ENCODE peak calls at places on chromosomes 11 and 22, in six cellular contexts. V is heart right ventricle, X is GM23338, G is HCT116, I is MM.1S, D is ovary. J is an unnamed sample. For H3K36me3, the result is how much of the 10 kb centered on the place peaks cover.

GRCh38 chr22:21666786-21667185 is 974 bp downstream of the PPIL2 start:
- DNase-seq in V (no peak), X (peak), G (no peak), I (no peak), D (no peak), J (no peak)

GRCh38 chr11:64971421-64972233 is at the start of gene MAJIN:
- DNase-seq in V (peak), X (peak), G (no peak), I (no peak), D (peak), J (peak)

GRCh38 chr11:55726715-55727324 is 46.4 kb upstream of the OR5D13 start:
- DNase-seq in V (no peak), X (peak), G (no peak), I (peak), D (no peak), J (no peak)

GRCh38 chr11:76233936-76234703 is 27.8 kb upstream of the WNT11 start:
- DNase-seq in V (peak), X (peak), G (no peak), I (peak), D (peak), J (peak)

GRCh38 chr11:61700221-61700620 is 20.0 kb downstream of the DAGLA start:
- DNase-seq in V (no peak), X (no peak), G (peak), I (no peak), D (no peak), J (no peak)

GRCh38 chr22:46123694-46124382 is 26.5 kb upstream of the PPARA start:
- DNase-seq in V (no peak), X (no peak), G (no peak), I (no peak), D (no peak), J (no peak)

GRCh38 chr11:16809901-16810668 is 71.6 kb downstream of the C11orf58 start:
- DNase-seq in V (peak), X (no peak), G (no peak), I (no peak), D (no peak), J (peak)

GRCh38 chr22:49112176-49112575 is 715.5 kb downstream of the BRD1 start:
- DNase-seq in V (no peak), X (no peak), G (no peak), I (no peak), D (no peak), J (no peak)

GRCh38 chr22:41286639-41287091 is 678 bp upstream of the RANGAP1 start:
- DNase-seq in V (no peak), X (no peak), G (no peak), I (no peak), D (no peak), J (no peak)

GRCh38 chr11:3808846-3809623 is 675 bp downstream of the PGAP2 start:
- DNase-seq in V (no peak), X (peak), G (peak), I (peak), D (no peak), J (peak)

GRCh38 chr11:47766363-47767227 is 546 bp downstream of the FNBP4 start:
- DNase-seq in V (peak), X (peak), G (no peak), I (peak), D (peak), J (peak)

GRCh38 chr11:38791346-38791961 is 2193.4 kb upstream of the RAG2 start:
- DNase-seq in V (peak), X (peak), G (peak), I (peak), D (no peak), J (no peak)

GRCh38 chr22:47366026-47366767 is 603.7 kb downstream of the TBC1D22A start:
- DNase-seq in V (no peak), X (no peak), G (no peak), I (no peak), D (no peak), J (no peak)

GRCh38 chr11:88213406-88213805 is 38.2 kb upstream of the RAB38 start:
- DNase-seq in V (no peak), X (no peak), G (no peak), I (no peak), D (no peak), J (no peak)

GRCh38 chr11:73288197-73288872 is 16.2 kb downstream of the P2RY6 start:
- DNase-seq in V (no peak), X (no peak), G (no peak), I (no peak), D (no peak), J (no peak)

GRCh38 chr22:28907311-28908008 is 24.1 kb downstream of the ZNRF3 start:
- DNase-seq in V (no peak), X (no peak), G (no peak), I (no peak), D (no peak), J (no peak)

GRCh38 chr22:41876275-41876674 is 38.6 kb downstream of the SHISA8 start:
- DNase-seq in V (no peak), X (no peak), G (no peak), I (no peak), D (no peak), J (no peak)

GRCh38 chr22:25845985-25846745 is 104.2 kb downstream of the MYO18B start:
- DNase-seq in V (no peak), X (no peak), G (no peak), I (no peak), D (no peak), J (no peak)

GRCh38 chr22:48955351-48956311 is 872.0 kb downstream of the BRD1 start:
- DNase-seq in V (no peak), X (no peak), G (no peak), I (no peak), D (no peak), J (no peak)

DNA sequence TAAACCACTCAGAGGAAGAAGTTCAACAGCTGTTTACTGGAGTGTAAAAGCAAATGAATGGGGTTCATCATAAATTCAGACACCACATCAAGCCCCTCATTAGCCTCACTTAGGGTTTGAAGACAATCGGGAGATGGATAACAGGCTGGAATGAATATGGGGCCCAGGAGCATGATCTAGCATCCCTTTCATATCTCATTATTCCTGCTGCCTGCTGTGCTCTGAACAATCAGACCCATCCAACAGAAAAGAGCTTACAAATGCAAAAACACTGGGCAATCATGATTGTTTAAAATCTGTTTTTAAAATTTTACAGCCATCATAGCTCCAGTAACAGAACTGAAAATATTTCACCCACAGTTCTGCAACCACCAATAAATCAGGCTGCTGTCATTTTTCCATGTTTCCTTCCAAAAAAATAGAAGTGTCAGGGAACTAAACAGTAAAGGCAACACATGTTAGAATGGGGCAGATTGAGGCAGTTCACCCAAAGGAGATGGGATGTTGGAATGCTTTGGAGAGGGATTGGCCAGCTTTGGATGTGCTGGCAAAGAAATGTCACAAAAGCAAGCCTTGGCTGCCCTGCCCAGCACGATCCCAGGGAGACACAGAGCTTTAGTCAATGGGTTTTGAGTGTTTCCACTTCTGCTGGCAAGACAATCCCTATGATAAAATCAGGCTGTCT is 47.8 kb upstream of the BMAL1 start:
- DNase-seq in V (no peak), X (no peak), G (no peak), I (no peak), D (no peak), J (no peak)
- H3K27ac ChIP-seq in V (no peak), X (no peak), G (no peak), I (no peak), D (no peak), J (no peak)

GRCh38 chr11:121514998-121515671 is 62.4 kb upstream of the SORL1-AS1 start:
- DNase-seq in V (no peak), X (no peak), G (no peak), I (no peak), D (no peak), J (no peak)

GRCh38 chr11:121520243-121521144 is 67.7 kb upstream of the SORL1-AS1 start:
- DNase-seq in V (no peak), X (no peak), G (no peak), I (no peak), D (no peak), J (no peak)

GRCh38 chr11:121514401-121514981 is 61.7 kb upstream of the SORL1-AS1 start:
- DNase-seq in V (no peak), X (no peak), G (no peak), I (no peak), D (no peak), J (no peak)

GRCh38 chr11:121521145-121522042 is 68.6 kb upstream of the SORL1-AS1 start:
- DNase-seq in V (no peak), X (no peak), G (no peak), I (no peak), D (no peak), J (no peak)

GRCh38 chr11:121517996-121518395 is 65.2 kb upstream of the SORL1-AS1 start:
- DNase-seq in V (no peak), X (no peak), G (no peak), I (no peak), D (no peak), J (no peak)
- H3K36me3 ChIP-seq in V (under half), X (under half), G (under half), I (under half), D (under half), J (under half)

DNA sequence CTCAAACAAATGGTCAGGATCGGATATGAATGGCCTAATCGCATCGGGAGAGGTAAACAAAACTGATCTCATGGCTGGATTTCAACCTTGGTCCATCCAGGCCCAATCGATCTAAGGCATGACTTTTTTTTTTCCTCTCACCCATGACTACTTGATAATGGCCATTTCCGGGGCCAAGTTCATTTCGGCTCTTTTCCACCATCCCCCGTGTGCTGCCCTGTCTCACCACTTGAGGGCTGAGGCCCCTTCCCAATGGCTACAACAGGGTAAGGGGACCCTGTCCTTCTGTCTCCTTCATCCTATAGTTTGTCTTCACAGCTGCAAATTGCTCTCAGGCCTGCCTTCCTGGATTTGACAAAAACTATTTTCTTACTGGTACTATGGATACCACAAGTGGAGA is 26.7 kb downstream of the GRAP2 start:
- DNase-seq in V (no peak), X (peak), G (no peak), I (no peak), D (no peak), J (no peak)
- TF ChIP-seq CTCF in V (no peak), X (peak), G (peak), I (no peak), D (no peak), J (no peak)

DNA sequence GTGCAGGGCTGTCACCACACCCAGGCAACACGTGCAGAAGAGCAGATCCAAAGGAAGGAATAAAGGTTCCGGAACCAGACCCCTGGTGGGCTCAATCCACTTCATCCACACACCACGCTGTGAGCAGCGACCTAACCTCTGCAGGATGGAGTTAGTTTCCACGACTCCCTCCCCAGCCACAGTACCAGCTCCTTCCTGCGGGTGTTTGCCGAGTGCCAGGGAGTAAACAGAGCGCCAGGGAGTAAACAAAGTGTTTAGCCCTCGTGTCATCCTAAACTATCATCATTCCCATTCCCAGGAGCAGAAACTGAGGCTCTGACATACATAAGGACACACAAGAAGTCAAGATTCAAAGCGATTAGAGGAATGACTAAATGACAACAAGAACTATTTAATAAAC is 261.3 kb downstream of the MN1 start:
- DNase-seq in V (no peak), X (no peak), G (no peak), I (no peak), D (no peak), J (no peak)
- H3K27ac ChIP-seq in V (no peak), X (no peak), G (no peak), I (no peak), D (no peak), J (no peak)

GRCh38 chr11:117385906-117386305 is 58.3 kb downstream of the CEP164 start:
- DNase-seq in V (no peak), X (no peak), G (no peak), I (no peak), D (no peak), J (no peak)
- H3K36me3 ChIP-seq in V (under half), X (under half), G (under half), I (under half), D (under half), J (under half)

J was measured in pancreas.